ENCODE peak calls at places on chromosomes 3 and 15, in ten cellular contexts. W is T follicular helper cell; U is neural crest cell; X is HAP-1; H is activated naive CD8-positive, alpha-beta T cell treated with anti-CD3 and anti-CD28 coated beads, Interleukin-2, amount 50 U/mL, for 24 hours; T is SK-MEL-5; Y is HT1080; G is ureter; J is activated CD4-positive, alpha-beta T cell treated with anti-CD3 and anti-CD28 coated beads, Interleukin-2, amount 50 U/mL, for 24 hours; C is central memory CD4-positive, alpha-beta T cell. B is an unnamed sample.

GRCh38 chr3:66253790-66254620 is 33.2 kb downstream of the SLC25A26 start:
- DNase-seq in W (no peak), U (no peak), X (no peak), H (no peak), T (peak; percentile 50), Y (peak; percentile 23), G (no peak), J (no peak), C (peak; percentile 22), B (peak; percentile 28)

GRCh38 chr3:59867185-59868002 is 817.6 kb upstream of the CFAP20DC start:
- DNase-seq in W (no peak), U (no peak), X (no peak), H (no peak), T (no peak), Y (no peak), G (no peak), J (no peak), C (no peak), B (no peak)

GRCh38 chr3:31041161-31041978 is 146.9 kb upstream of the GADL1 start:
- DNase-seq in W (no peak), U (no peak), X (no peak), H (no peak), T (no peak), Y (peak; percentile 99), G (no peak), J (no peak), C (no peak), B (peak; percentile 8)

GRCh38 chr3:65246561-65246960 is 558.8 kb upstream of the ADAMTS9 start:
- DNase-seq in W (no peak), U (no peak), X (no peak), H (no peak), T (no peak), Y (no peak), G (no peak), J (no peak), C (no peak), B (no peak)

GRCh38 chr3:79253704-79254103 is 514.1 kb downstream of the ROBO1 start:
- DNase-seq in W (no peak), U (no peak), X (no peak), H (no peak), T (no peak), Y (no peak), G (no peak), J (no peak), C (no peak), B (no peak)

GRCh38 chr3:147117631-147118030 is 288.7 kb downstream of the ZIC4 start:
- DNase-seq in W (no peak), U (no peak), X (no peak), H (no peak), T (no peak), Y (no peak), G (no peak), J (no peak), C (no peak), B (peak; percentile 33)

GRCh38 chr15:90790561-90790960 is 73.4 kb downstream of the BLM start:
- DNase-seq in W (no peak), U (no peak), X (no peak), H (no peak), T (no peak), Y (no peak), G (no peak), J (no peak), C (no peak), B (no peak)

GRCh38 chr3:185335799-185336198 is 27.1 kb upstream of the MAP3K13 start:
- DNase-seq in W (no peak), U (no peak), X (no peak), H (no peak), T (peak; percentile 15), Y (peak; percentile 94), G (no peak), J (no peak), C (no peak), B (no peak)

GRCh38 chr15:89820651-89821611 is 6.3 kb upstream of the ANPEP start:
- DNase-seq in W (no peak), U (no peak), X (no peak), H (no peak), T (no peak), Y (peak; percentile 93), G (no peak), J (no peak), C (no peak), B (peak; percentile 79)

GRCh38 chr3:153290278-153291015 is 128.4 kb downstream of the RAP2B start:
- DNase-seq in W (no peak), U (no peak), X (no peak), H (no peak), T (peak; percentile 72), Y (no peak), G (no peak), J (no peak), C (peak; percentile 23), B (peak; percentile 20)

GRCh38 chr15:43915820-43916660 is 89.2 kb downstream of the WDR76 start:
- DNase-seq in W (no peak), U (no peak), X (no peak), H (no peak), T (no peak), Y (no peak), G (no peak), J (no peak), C (no peak), B (no peak)

GRCh38 chr3:39980021-39980420 is 170.6 kb downstream of the MYRIP start:
- DNase-seq in W (no peak), U (no peak), X (no peak), H (no peak), T (no peak), Y (no peak), G (no peak), J (no peak), C (no peak), B (no peak)